ENCODE peak calls at places on chromosomes 3 and 15, in six cellular contexts. N is tibial nerve; X is colonic mucosa; K is psoas muscle; F is CD4-positive, CD25-positive, alpha-beta regulatory T cell; P is stomach. D is an unnamed sample. For H3K36me3, the result is how much of the 10 kb centered on the place peaks cover.

GRCh38 chr3:184110316-184110725 is 13.5 kb downstream of the HTR3E start:
- DNase-seq in X (no peak), P (no peak), N (no peak), K (no peak), F (no peak), D (no peak)

GRCh38 chr15:41773332-41773728 is 954 bp upstream of the MAPKBP1 start:
- DNase-seq in X (no peak), K (no peak), F (no peak), P (no peak), N (no peak), D (no peak)

GRCh38 chr3:122681294-122682015 is 816 bp downstream of the PARP14 start:
- DNase-seq in K (no peak), F (no peak), N (no peak), X (no peak), P (no peak), D (peak)

GRCh38 chr3:14235896-14236295 is 57.3 kb downstream of the LSM3 start:
- DNase-seq in F (no peak), N (no peak), P (no peak), K (no peak), X (peak), D (no peak)

GRCh38 chr3:12557472-12558105 is 702 bp downstream of the MKRN2 start:
- DNase-seq in P (no peak), X (no peak), N (no peak), K (no peak), F (no peak), D (no peak)

GRCh38 chr3:42229942-42230688 is 35.9 kb downstream of the CCK start:
- DNase-seq in X (no peak), P (no peak), N (peak), K (no peak), F (no peak), D (no peak)

GRCh38 chr3:182740710-182741109 is 52.6 kb upstream of the ATP11B start:
- DNase-seq in P (peak), X (peak), N (no peak), F (no peak), K (no peak), D (no peak)

GRCh38 chr3:137709011-137709601 is 55.0 kb upstream of the SOX14 start:
- DNase-seq in N (no peak), X (no peak), F (no peak), P (no peak), K (no peak), D (no peak)

GRCh38 chr15:90667063-90667754 is 49.9 kb upstream of the BLM start:
- DNase-seq in K (no peak), P (no peak), F (no peak), X (no peak), N (no peak), D (no peak)

GRCh38 chr15:85793641-85794597 is 806 bp downstream of the KLHL25 start:
- DNase-seq in K (peak), N (no peak), P (peak), X (peak), F (peak), D (peak)

GRCh38 chr15:90212221-90213079 is 11.3 kb downstream of the SEMA4B start:
- DNase-seq in N (no peak), K (no peak), P (peak), F (no peak), X (peak), D (no peak)

GRCh38 chr3:98962951-98963350 is 61.5 kb upstream of the DCBLD2 start:
- DNase-seq in X (no peak), K (no peak), P (no peak), F (no peak), N (no peak), D (no peak)

GRCh38 chr15:44726568-44727461 is 9.5 kb upstream of the TRIM69 start:
- DNase-seq in N (peak), X (peak), K (no peak), F (peak), P (peak), D (peak)

GRCh38 chr3:183918178-183918577 is 33.5 kb upstream of the PARL start:
- DNase-seq in P (no peak), N (no peak), F (no peak), K (no peak), X (no peak), D (no peak)

GRCh38 chr3:117763561-117763960 is 1054.0 kb downstream of the TUSC7 start:
- DNase-seq in P (no peak), X (no peak), F (no peak), K (no peak), N (no peak), D (no peak)

GRCh38 chr3:141876381-141876890 is at the start of gene ATP1B3:
- DNase-seq in K (peak), F (peak), P (peak), N (peak), X (peak), D (peak)

GRCh38 chr3:161208931-161209330 is 12.2 kb upstream of the NMD3 start:
- DNase-seq in P (no peak), K (no peak), N (no peak), X (no peak), F (no peak), D (no peak)

GRCh38 chr15:75786564-75786925 is 56.7 kb upstream of the UBE2Q2 start:
- DNase-seq in K (no peak), X (no peak), P (no peak), N (no peak), F (no peak), D (no peak)

GRCh38 chr15:101128191-101128590 is 123.7 kb downstream of the CHSY1 start:
- DNase-seq in K (no peak), P (no peak), N (no peak), X (no peak), F (no peak), D (no peak)

GRCh38 chr3:49158108-49158709 is 7.9 kb downstream of the CCDC71 start:
- DNase-seq in X (peak), K (no peak), F (peak), P (peak), N (peak), D (no peak)

GRCh38 chr3:48897401-48898376 is 993 bp downstream of the SLC25A20 start:
- DNase-seq in F (no peak), P (no peak), X (peak), N (no peak), K (no peak), D (no peak)

GRCh38 chr15:95160316-95160715 is 929.0 kb downstream of the MCTP2 start:
- DNase-seq in K (no peak), N (no peak), X (no peak), F (no peak), P (no peak), D (no peak)

GRCh38 chr3:190319660-190320059 is 2.6 kb downstream of the CLDN1 start:
- DNase-seq in P (no peak), X (no peak), F (no peak), N (no peak), K (no peak), D (no peak)

GRCh38 chr15:90062023-90062728 is 40.1 kb downstream of the IDH2 start:
- DNase-seq in N (no peak), P (peak), X (peak), F (peak), K (no peak), D (no peak)

GRCh38 chr3:134044459-134044858 is 14.7 kb upstream of the SLCO2A1 start:
- DNase-seq in N (no peak), K (no peak), X (no peak), F (no peak), P (no peak), D (no peak)

GRCh38 chr15:29034151-29034550 is 148.4 kb downstream of the APBA2 start:
- DNase-seq in N (no peak), P (no peak), X (no peak), K (no peak), F (no peak), D (no peak)

GRCh38 chr15:67039349-67040075 is 25.9 kb upstream of the SMAD3 start:
- DNase-seq in N (no peak), P (no peak), X (no peak), K (no peak), F (no peak), D (no peak)

GRCh38 chr3:154783053-154784037 is 296.8 kb upstream of the MME start:
- DNase-seq in K (no peak), F (no peak), N (peak), P (no peak), X (no peak), D (no peak)

GRCh38 chr3:35946857-35947514 is 307.7 kb downstream of the ARPP21 start:
- DNase-seq in F (no peak), P (no peak), N (no peak), X (peak), K (no peak), D (no peak)

GRCh38 chr3:45092132-45093031 is 53.8 kb downstream of the CDCP1 start:
- DNase-seq in F (no peak), N (no peak), K (no peak), P (no peak), X (peak), D (no peak)

GRCh38 chr3:67405193-67405592 is 249.2 kb downstream of the SUCLG2 start:
- DNase-seq in K (no peak), X (no peak), P (no peak), N (no peak), F (no peak), D (no peak)

GRCh38 chr15:32838820-32839219 is 121.0 kb downstream of the GREM1 start:
- DNase-seq in K (peak), P (no peak), X (peak), N (no peak), F (no peak), D (no peak)

GRCh38 chr15:58453931-58454793 is 22.4 kb downstream of the LIPC start:
- DNase-seq in F (no peak), N (no peak), X (no peak), K (no peak), P (no peak), D (peak)

GRCh38 chr3:64188810-64189560 is 36.3 kb downstream of the PRICKLE2 start:
- DNase-seq in K (no peak), X (no peak), P (no peak), F (no peak), N (no peak), D (no peak)

GRCh38 chr3:186800285-186800684 is 6.0 kb downstream of the RFC4 start:
- DNase-seq in P (no peak), F (no peak), K (no peak), X (no peak), N (no peak), D (no peak)
- H3K36me3 ChIP-seq in P (half or more), F (under half), K (half or more), X (under half), N (under half), D (under half)

GRCh38 chr3:187725218-187725617 is 20.1 kb downstream of the BCL6 start:
- DNase-seq in K (no peak), N (no peak), X (no peak), F (no peak), P (no peak), D (no peak)
- H3K36me3 ChIP-seq in K (half or more), N (under half), X (under half), F (half or more), P (half or more), D (under half)

GRCh38 chr3:128074851-128075515 is 22.7 kb downstream of the SEC61A1 start:
- DNase-seq in N (no peak), K (no peak), X (no peak), F (no peak), P (no peak), D (no peak)

GRCh38 chr3:128071771-128072453 is 19.7 kb downstream of the SEC61A1 start:
- DNase-seq in P (no peak), F (no peak), X (peak), K (no peak), N (no peak), D (no peak)

GRCh38 chr3:128072454-128073184 is 20.4 kb downstream of the SEC61A1 start:
- DNase-seq in X (peak), N (no peak), K (no peak), F (no peak), P (peak), D (no peak)

GRCh38 chr3:128073185-128073725 is 21.0 kb downstream of the SEC61A1 start:
- DNase-seq in F (no peak), X (peak), P (no peak), N (no peak), K (no peak), D (no peak)

GRCh38 chr3:128073807-128074206 is 21.6 kb downstream of the SEC61A1 start:
- DNase-seq in F (no peak), P (no peak), X (no peak), K (no peak), N (no peak), D (no peak)
- H3K36me3 ChIP-seq in F (under half), P (half or more), X (under half), K (half or more), N (under half), D (under half)

DNA sequence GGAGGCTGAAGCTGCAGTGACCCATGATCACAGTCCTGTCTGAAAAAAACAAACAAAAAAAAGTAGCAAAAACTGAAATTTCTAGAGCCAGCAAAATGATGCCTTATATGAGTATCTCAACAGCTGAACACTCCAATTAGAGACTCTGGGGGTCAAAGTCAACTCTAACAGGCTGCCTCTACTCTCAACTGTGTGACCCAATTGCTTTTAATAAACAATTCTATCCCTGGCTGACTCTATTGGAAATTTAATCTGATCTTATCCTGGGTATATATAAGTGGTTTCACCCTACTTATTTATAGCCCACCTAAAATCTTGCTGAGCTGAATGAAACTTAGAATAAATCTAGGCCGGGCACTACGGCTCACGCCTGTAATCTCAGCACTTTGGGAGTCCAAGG is 29.0 kb downstream of the SMARCC1 start:
- DNase-seq in K (no peak), N (no peak), F (no peak), X (no peak), P (no peak), D (no peak)
- H3K36me3 ChIP-seq in K (under half), N (under half), F (under half), X (under half), P (under half), D (under half)

D was measured in GM06990.